ENCODE peak calls at places on chromosomes 7 and 10, in four cellular contexts. One of them, this sample, is unnamed.

GRCh38 chr10:102412293-102412692 is 6.3 kb downstream of the PSD start:
- ATAC-seq in naive thymus-derived CD4-positive, alpha-beta T cell: no peak
- ATAC-seq in CD4-positive, alpha-beta T cell: no peak
- ATAC-seq in lower lobe of right lung: no peak
- ATAC-seq in this sample: no peak

GRCh38 chr7:7351832-7352231 is 169.5 kb downstream of the C1GALT1 start:
- ATAC-seq in CD4-positive, alpha-beta T cell: no peak
- ATAC-seq in lower lobe of right lung: no peak
- ATAC-seq in naive thymus-derived CD4-positive, alpha-beta T cell: no peak
- ATAC-seq in this sample: no peak

GRCh38 chr10:129528376-129528978 is 61.4 kb downstream of the MGMT start:
- ATAC-seq in lower lobe of right lung: no peak
- ATAC-seq in naive thymus-derived CD4-positive, alpha-beta T cell: no peak
- ATAC-seq in CD4-positive, alpha-beta T cell: no peak
- ATAC-seq in this sample: no peak

GRCh38 chr7:99111591-99111990 is 32.3 kb downstream of the SMURF1 start:
- ATAC-seq in CD4-positive, alpha-beta T cell: no peak
- ATAC-seq in lower lobe of right lung: peak
- ATAC-seq in naive thymus-derived CD4-positive, alpha-beta T cell: no peak
- ATAC-seq in this sample: no peak

GRCh38 chr10:85231534-85232270 is 903.3 kb downstream of the CCSER2 start:
- ATAC-seq in lower lobe of right lung: no peak
- ATAC-seq in CD4-positive, alpha-beta T cell: no peak
- ATAC-seq in naive thymus-derived CD4-positive, alpha-beta T cell: no peak
- ATAC-seq in this sample: no peak

GRCh38 chr7:27992755-27993478 is 187.7 kb downstream of the JAZF1 start:
- ATAC-seq in lower lobe of right lung: no peak
- ATAC-seq in CD4-positive, alpha-beta T cell: no peak
- ATAC-seq in naive thymus-derived CD4-positive, alpha-beta T cell: no peak
- ATAC-seq in this sample: no peak

GRCh38 chr7:140005754-140006503 is 56.8 kb downstream of the PARP12 start:
- ATAC-seq in CD4-positive, alpha-beta T cell: no peak
- ATAC-seq in naive thymus-derived CD4-positive, alpha-beta T cell: no peak
- ATAC-seq in lower lobe of right lung: no peak
- ATAC-seq in this sample: no peak

GRCh38 chr7:127705461-127705959 is 53.5 kb downstream of the SND1 start:
- ATAC-seq in lower lobe of right lung: no peak
- ATAC-seq in naive thymus-derived CD4-positive, alpha-beta T cell: no peak
- ATAC-seq in CD4-positive, alpha-beta T cell: no peak
- ATAC-seq in this sample: no peak

GRCh38 chr7:142796001-142796500 is 25.3 kb downstream of the PRSS2 start:
- ATAC-seq in lower lobe of right lung: no peak
- ATAC-seq in CD4-positive, alpha-beta T cell: no peak
- ATAC-seq in naive thymus-derived CD4-positive, alpha-beta T cell: no peak
- ATAC-seq in this sample: no peak

GRCh38 chr10:132470306-132471124 is 67.1 kb upstream of the INPP5A start:
- ATAC-seq in CD4-positive, alpha-beta T cell: no peak
- ATAC-seq in lower lobe of right lung: peak
- ATAC-seq in naive thymus-derived CD4-positive, alpha-beta T cell: no peak
- ATAC-seq in this sample: no peak

GRCh38 chr10:62710182-62710581 is 94.3 kb upstream of the ADO start:
- ATAC-seq in lower lobe of right lung: no peak
- ATAC-seq in naive thymus-derived CD4-positive, alpha-beta T cell: no peak
- ATAC-seq in CD4-positive, alpha-beta T cell: no peak
- ATAC-seq in this sample: no peak

GRCh38 chr10:80154978-80155695 is 22.6 kb downstream of the PLAC9 start:
- ATAC-seq in CD4-positive, alpha-beta T cell: no peak
- ATAC-seq in lower lobe of right lung: no peak
- ATAC-seq in naive thymus-derived CD4-positive, alpha-beta T cell: no peak
- ATAC-seq in this sample: peak

GRCh38 chr7:95411036-95411435 is 14.9 kb upstream of the PON3 start:
- ATAC-seq in lower lobe of right lung: no peak
- ATAC-seq in CD4-positive, alpha-beta T cell: no peak
- ATAC-seq in naive thymus-derived CD4-positive, alpha-beta T cell: no peak
- ATAC-seq in this sample: no peak

GRCh38 chr10:92657024-92657423 is 32.7 kb upstream of the HHEX start:
- ATAC-seq in naive thymus-derived CD4-positive, alpha-beta T cell: no peak
- ATAC-seq in CD4-positive, alpha-beta T cell: no peak
- ATAC-seq in lower lobe of right lung: no peak
- ATAC-seq in this sample: no peak

GRCh38 chr7:25967278-25968204 is 184.5 kb upstream of the NFE2L3 start:
- ATAC-seq in lower lobe of right lung: peak
- ATAC-seq in naive thymus-derived CD4-positive, alpha-beta T cell: no peak
- ATAC-seq in CD4-positive, alpha-beta T cell: no peak
- ATAC-seq in this sample: no peak

GRCh38 chr10:107553470-107553869 is 389.0 kb upstream of the SORCS1 start:
- ATAC-seq in lower lobe of right lung: no peak
- ATAC-seq in naive thymus-derived CD4-positive, alpha-beta T cell: no peak
- ATAC-seq in CD4-positive, alpha-beta T cell: no peak
- ATAC-seq in this sample: no peak

GRCh38 chr7:981793-982510 is 1.0 kb upstream of the CYP2W1 start:
- ATAC-seq in lower lobe of right lung: no peak
- ATAC-seq in naive thymus-derived CD4-positive, alpha-beta T cell: no peak
- ATAC-seq in CD4-positive, alpha-beta T cell: no peak
- ATAC-seq in this sample: no peak

GRCh38 chr7:150858236-150859197 is 6.2 kb downstream of the AOC1 start:
- ATAC-seq in naive thymus-derived CD4-positive, alpha-beta T cell: no peak
- ATAC-seq in CD4-positive, alpha-beta T cell: no peak
- ATAC-seq in lower lobe of right lung: no peak
- ATAC-seq in this sample: no peak

GRCh38 chr7:155764432-155764798 is 47.8 kb downstream of the SHH start:
- ATAC-seq in lower lobe of right lung: peak
- ATAC-seq in CD4-positive, alpha-beta T cell: peak
- ATAC-seq in naive thymus-derived CD4-positive, alpha-beta T cell: peak
- ATAC-seq in this sample: no peak

GRCh38 chr7:55532150-55532917 is 40.0 kb downstream of the VOPP1 start:
- ATAC-seq in naive thymus-derived CD4-positive, alpha-beta T cell: no peak
- ATAC-seq in CD4-positive, alpha-beta T cell: no peak
- ATAC-seq in lower lobe of right lung: no peak
- ATAC-seq in this sample: no peak

GRCh38 chr7:45626441-45627430 is 52.6 kb downstream of the ADCY1 start:
- ATAC-seq in lower lobe of right lung: no peak
- ATAC-seq in CD4-positive, alpha-beta T cell: no peak
- ATAC-seq in naive thymus-derived CD4-positive, alpha-beta T cell: no peak
- ATAC-seq in this sample: no peak

GRCh38 chr7:156139112-156139511 is 326.8 kb upstream of the SHH start:
- ATAC-seq in naive thymus-derived CD4-positive, alpha-beta T cell: no peak
- ATAC-seq in CD4-positive, alpha-beta T cell: no peak
- ATAC-seq in lower lobe of right lung: no peak
- ATAC-seq in this sample: no peak

GRCh38 chr7:25907214-25907613 is 244.8 kb upstream of the NFE2L3 start:
- ATAC-seq in lower lobe of right lung: no peak
- ATAC-seq in naive thymus-derived CD4-positive, alpha-beta T cell: no peak
- ATAC-seq in CD4-positive, alpha-beta T cell: no peak
- ATAC-seq in this sample: no peak

GRCh38 chr10:89552213-89552612 is 16.8 kb upstream of the SLC16A12 start:
- ATAC-seq in naive thymus-derived CD4-positive, alpha-beta T cell: no peak
- ATAC-seq in CD4-positive, alpha-beta T cell: no peak
- ATAC-seq in lower lobe of right lung: no peak
- ATAC-seq in this sample: no peak

GRCh38 chr10:30215631-30216030 is 133.4 kb downstream of the MTPAP start:
- ATAC-seq in CD4-positive, alpha-beta T cell: no peak
- ATAC-seq in naive thymus-derived CD4-positive, alpha-beta T cell: no peak
- ATAC-seq in lower lobe of right lung: no peak
- ATAC-seq in this sample: peak

GRCh38 chr7:37212526-37212925 is 236.1 kb downstream of the ELMO1 start:
- ATAC-seq in lower lobe of right lung: peak
- ATAC-seq in CD4-positive, alpha-beta T cell: no peak
- ATAC-seq in naive thymus-derived CD4-positive, alpha-beta T cell: no peak
- ATAC-seq in this sample: no peak

GRCh38 chr7:102261451-102261850 is 25.2 kb upstream of the SH2B2 start:
- ATAC-seq in naive thymus-derived CD4-positive, alpha-beta T cell: no peak
- ATAC-seq in lower lobe of right lung: no peak
- ATAC-seq in CD4-positive, alpha-beta T cell: no peak
- ATAC-seq in this sample: no peak

GRCh38 chr10:15147594-15148392 is 20.7 kb downstream of the NMT2 start:
- ATAC-seq in naive thymus-derived CD4-positive, alpha-beta T cell: no peak
- ATAC-seq in lower lobe of right lung: no peak
- ATAC-seq in CD4-positive, alpha-beta T cell: no peak
- ATAC-seq in this sample: no peak

GRCh38 chr7:47601881-47602249 is 20.0 kb upstream of the TNS3 start:
- ATAC-seq in lower lobe of right lung: no peak
- ATAC-seq in naive thymus-derived CD4-positive, alpha-beta T cell: no peak
- ATAC-seq in CD4-positive, alpha-beta T cell: no peak
- ATAC-seq in this sample: no peak

GRCh38 chr10:69465457-69466157 is 14.3 kb downstream of the TSPAN15 start:
- ATAC-seq in CD4-positive, alpha-beta T cell: no peak
- ATAC-seq in lower lobe of right lung: no peak
- ATAC-seq in naive thymus-derived CD4-positive, alpha-beta T cell: peak
- ATAC-seq in this sample: peak

GRCh38 chr10:26858707-26859034 is 2.1 kb downstream of the ABI1 start:
- ATAC-seq in naive thymus-derived CD4-positive, alpha-beta T cell: no peak
- ATAC-seq in lower lobe of right lung: no peak
- ATAC-seq in CD4-positive, alpha-beta T cell: no peak
- ATAC-seq in this sample: no peak